ENCODE peak calls at places on chromosomes 4 and X, in four cellular contexts. One of them, this sample, is unnamed.

GRCh38 chr4:6235012-6235411 is 34.6 kb upstream of the WFS1 start:
- DNase-seq in IMR-90: no peak
- DNase-seq in anterior cingulate cortex: no peak
- DNase-seq in Kasumi-1: no peak
- DNase-seq in this sample: no peak

GRCh38 chr4:96767815-96768480 is 928.1 kb downstream of the PDHA2 start:
- DNase-seq in IMR-90: no peak
- DNase-seq in anterior cingulate cortex: no peak
- DNase-seq in Kasumi-1: no peak
- DNase-seq in this sample: peak

GRCh38 chrX:15694968-15695451 is 30.4 kb upstream of the CLTRN start:
- DNase-seq in IMR-90: no peak
- DNase-seq in anterior cingulate cortex: no peak
- DNase-seq in Kasumi-1: no peak
- DNase-seq in this sample: no peak

GRCh38 chrX:47751670-47752069 is 85.0 kb upstream of the ZNF81 start:
- DNase-seq in IMR-90: no peak
- DNase-seq in anterior cingulate cortex: no peak
- DNase-seq in Kasumi-1: peak
- DNase-seq in this sample: peak

GRCh38 chrX:26442340-26442739 is 226.4 kb downstream of the MAGEB5 start:
- DNase-seq in IMR-90: peak
- DNase-seq in anterior cingulate cortex: no peak
- DNase-seq in Kasumi-1: peak
- DNase-seq in this sample: peak

GRCh38 chr4:57158221-57158620 is 48.0 kb upstream of the IGFBP7 start:
- DNase-seq in IMR-90: no peak
- DNase-seq in anterior cingulate cortex: no peak
- DNase-seq in Kasumi-1: no peak
- DNase-seq in this sample: no peak

GRCh38 chrX:12971282-12972003 is 3.5 kb upstream of the TMSB4X start:
- DNase-seq in IMR-90: no peak
- DNase-seq in anterior cingulate cortex: peak
- DNase-seq in Kasumi-1: no peak
- DNase-seq in this sample: no peak

GRCh38 chr4:14528921-14529320 is 473.4 kb upstream of the CPEB2 start:
- DNase-seq in IMR-90: no peak
- DNase-seq in anterior cingulate cortex: no peak
- DNase-seq in Kasumi-1: no peak
- DNase-seq in this sample: no peak

GRCh38 chr4:3636628-3637320 is 104.6 kb upstream of the LRPAP1 start:
- DNase-seq in IMR-90: no peak
- DNase-seq in anterior cingulate cortex: no peak
- DNase-seq in Kasumi-1: no peak
- DNase-seq in this sample: no peak

GRCh38 chr4:15164571-15164970 is 162.3 kb downstream of the CPEB2 start:
- DNase-seq in IMR-90: peak
- DNase-seq in anterior cingulate cortex: no peak
- DNase-seq in Kasumi-1: no peak
- DNase-seq in this sample: peak

GRCh38 chr4:151921371-151921770 is 160.6 kb upstream of the GATB start:
- DNase-seq in IMR-90: peak
- DNase-seq in anterior cingulate cortex: no peak
- DNase-seq in Kasumi-1: no peak
- DNase-seq in this sample: peak

This sample was measured in PC-3.